ENCODE peak calls at places on chromosomes 12 and 14, in four cellular contexts. O, T, C and K are unnamed samples.

GRCh38 chr12:50764861-50765324 is 992 bp downstream of the ATF1 start:
- DNase-seq in O (peak), C (peak), T (no peak), K (no peak)

GRCh38 chr14:38389666-38390065 is 133.8 kb upstream of the CLEC14A start:
- DNase-seq in O (no peak), T (no peak), C (no peak), K (no peak)

GRCh38 chr12:29895966-29896365 is 112.2 kb upstream of the TMTC1 start:
- DNase-seq in T (no peak), C (no peak), O (no peak), K (no peak)

GRCh38 chr12:1972856-1973317 is 31.4 kb downstream of the DCP1B start:
- DNase-seq in T (no peak), C (no peak), O (no peak), K (no peak)

GRCh38 chr12:63915105-63915830 is 70.8 kb downstream of the SRGAP1 start:
- DNase-seq in C (no peak), O (no peak), T (no peak), K (peak)

GRCh38 chr14:48936352-48936751 is 649.8 kb downstream of the RPS29 start:
- DNase-seq in O (no peak), T (no peak), C (no peak), K (no peak)

GRCh38 chr12:75196408-75196807 is 13.2 kb downstream of the KCNC2 start:
- DNase-seq in T (no peak), O (no peak), C (no peak), K (no peak)

GRCh38 chr12:21169878-21170472 is 39.0 kb downstream of the SLCO1B1 start:
- DNase-seq in T (no peak), O (peak), C (peak), K (peak)

GRCh38 chr12:45299132-45299692 is 83.3 kb downstream of the ANO6 start:
- DNase-seq in T (no peak), O (peak), C (no peak), K (no peak)

GRCh38 chr12:108375986-108376663 is 37.0 kb upstream of the CMKLR1 start:
- DNase-seq in T (no peak), C (no peak), O (no peak), K (no peak)

DNA sequence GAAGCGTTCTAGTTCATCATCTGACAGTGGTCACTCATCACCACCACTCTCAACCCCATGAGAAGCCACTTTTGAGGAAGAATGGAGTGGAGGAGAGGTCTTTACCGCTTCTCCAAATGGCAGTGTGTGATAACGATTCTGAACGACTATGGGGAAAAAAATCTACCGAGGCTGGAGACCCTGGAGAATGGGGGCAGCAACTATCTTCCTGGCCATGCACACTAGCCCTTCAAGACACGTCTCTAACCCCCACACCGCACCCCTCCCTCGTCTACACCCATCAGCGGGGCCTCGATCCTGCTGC is 365 bp downstream of the ING4 start:
- DNase-seq in O (peak), T (no peak), C (no peak), K (peak)
- TF ChIP-seq TARDBP in O (no peak), T (no peak), C (no peak), K (no peak)

DNA sequence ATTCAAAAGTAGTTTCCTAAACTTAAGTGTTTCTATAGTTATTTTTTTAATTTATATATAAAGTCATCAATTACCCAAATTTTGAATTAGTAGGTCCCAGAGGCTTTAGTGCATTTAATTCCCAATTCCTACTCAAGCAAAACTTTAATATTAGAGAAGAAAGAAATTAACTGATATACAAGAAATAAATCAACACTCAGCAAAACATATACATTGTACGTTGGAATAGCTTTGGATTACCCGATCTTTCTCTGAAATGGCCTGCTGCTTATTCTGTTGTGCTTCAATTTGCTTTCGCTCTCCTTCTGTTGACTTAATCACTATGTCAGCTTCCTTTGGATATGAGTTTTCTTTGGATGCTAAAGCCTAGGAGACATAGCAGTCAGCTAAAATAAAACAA is 18.2 kb downstream of the RPAP3 start:
- DNase-seq in C (no peak), T (no peak), O (no peak), K (no peak)
- TF ChIP-seq FOXK2 in C (no peak), T (no peak), O (no peak), K (no peak)

GRCh38 chr14:99781091-99781490 is 12.1 kb upstream of the EML1 start:
- DNase-seq in T (no peak), O (no peak), C (no peak), K (no peak)
- TF ChIP-seq SP1 in T (no peak), O (no peak), C (no peak), K (no peak)

GRCh38 chr12:120584343-120585149 is 3.3 kb upstream of the POP5 start:
- DNase-seq in T (no peak), C (no peak), O (peak), K (peak)

GRCh38 chr12:120580787-120581723 is at the start of gene POP5:
- DNase-seq in C (peak), O (peak), T (peak), K (peak)

GRCh38 chr12:120586216-120586615 is 5.0 kb upstream of the POP5 start:
- DNase-seq in T (no peak), C (no peak), O (no peak), K (no peak)

GRCh38 chr12:120581998-120582397 is 796 bp upstream of the POP5 start:
- DNase-seq in O (peak), T (no peak), C (no peak), K (no peak)

DNA sequence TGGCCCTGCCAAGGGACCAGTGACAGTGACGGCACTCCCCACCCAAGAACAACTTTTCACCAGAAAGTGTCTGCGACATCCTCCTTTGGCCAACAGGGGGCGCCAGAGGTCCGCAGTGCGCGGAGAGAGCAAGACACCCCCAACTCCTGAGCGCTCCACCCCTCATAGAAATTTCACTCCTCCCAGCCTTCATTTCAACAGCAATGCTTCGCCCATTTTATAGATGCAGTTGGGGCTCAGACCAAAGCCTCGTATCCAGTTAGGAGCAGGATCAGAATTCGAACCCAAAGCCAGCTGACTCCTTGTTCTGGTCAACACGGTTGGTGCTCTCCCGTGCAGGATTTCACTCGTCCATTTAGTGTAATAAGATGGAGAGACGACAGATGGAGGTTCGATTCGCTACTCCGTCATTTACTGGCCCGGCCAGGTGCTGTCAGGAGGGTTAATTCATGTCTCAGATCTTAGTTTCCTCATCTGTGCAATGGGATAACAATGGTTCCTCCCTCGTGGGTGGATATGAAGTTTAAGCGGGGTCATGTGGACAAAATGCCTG is 2.4 kb upstream of the POP5 start:
- DNase-seq in C (peak), T (no peak), O (peak), K (peak)
- TF ChIP-seq TARDBP in C (no peak), T (no peak), O (no peak), K (no peak)

GRCh38 chr14:69716483-69717187 is 50.3 kb upstream of the SRSF5 start:
- DNase-seq in O (no peak), C (no peak), T (no peak), K (no peak)
- TF ChIP-seq FOXK2 in O (no peak), C (no peak), T (no peak), K (no peak)

DNA sequence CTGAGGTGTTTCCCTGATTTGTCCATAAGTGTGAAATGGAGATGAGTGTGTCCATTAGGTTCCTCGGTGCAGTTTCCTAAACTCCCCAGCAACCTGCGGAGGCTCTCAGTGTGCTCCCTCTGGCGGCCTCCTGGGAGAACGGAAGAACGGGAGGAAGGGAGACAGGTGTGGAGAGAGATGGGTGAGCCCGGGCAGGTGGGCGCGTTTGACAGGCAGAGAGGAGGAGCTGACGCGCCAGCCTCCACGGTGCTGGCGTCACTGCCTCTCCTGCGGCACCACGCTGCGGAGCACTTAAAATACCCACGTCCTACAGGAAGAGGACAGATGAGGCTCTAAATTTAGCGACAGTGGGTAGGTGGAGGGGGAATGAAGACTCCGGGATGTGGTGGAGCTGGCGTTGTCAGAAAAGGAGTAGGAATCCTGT is 26.8 kb upstream of the PEX5 start:
- DNase-seq in T (no peak), O (peak), C (peak), K (peak)
- TF ChIP-seq SP1 in T (no peak), O (no peak), C (no peak), K (no peak)

GRCh38 chr14:99468081-99468480 is 12.6 kb downstream of the SETD3 start:
- DNase-seq in C (no peak), O (no peak), T (no peak), K (no peak)

GRCh38 chr14:99465288-99465687 is 15.4 kb downstream of the SETD3 start:
- DNase-seq in C (no peak), T (no peak), O (no peak), K (no peak)

GRCh38 chr14:99467338-99468075 is 13.2 kb downstream of the SETD3 start:
- DNase-seq in C (no peak), T (no peak), O (no peak), K (no peak)

GRCh38 chr14:99468836-99469592 is 11.6 kb downstream of the SETD3 start:
- DNase-seq in T (no peak), O (no peak), C (no peak), K (no peak)

GRCh38 chr14:99466719-99467118 is 13.9 kb downstream of the SETD3 start:
- DNase-seq in O (no peak), T (no peak), C (no peak), K (no peak)
- TF ChIP-seq TARDBP in O (no peak), T (no peak), C (no peak), K (no peak)

GRCh38 chr12:62778187-62778586 is 156.8 kb downstream of the PPM1H start:
- DNase-seq in O (no peak), T (no peak), C (no peak), K (no peak)

GRCh38 chr12:62779488-62779887 is 155.5 kb downstream of the PPM1H start:
- DNase-seq in O (no peak), T (no peak), C (peak), K (no peak)

GRCh38 chr12:62774794-62775193 is 160.2 kb downstream of the PPM1H start:
- DNase-seq in O (no peak), C (no peak), T (no peak), K (no peak)

GRCh38 chr12:62776997-62777396 is 158.0 kb downstream of the PPM1H start:
- DNase-seq in C (no peak), T (no peak), O (no peak), K (no peak)

GRCh38 chr12:62776575-62776974 is 158.4 kb downstream of the PPM1H start:
- DNase-seq in C (no peak), T (no peak), O (no peak), K (no peak)
- TF ChIP-seq FOXK2 in C (no peak), T (no peak), O (no peak), K (no peak)

DNA sequence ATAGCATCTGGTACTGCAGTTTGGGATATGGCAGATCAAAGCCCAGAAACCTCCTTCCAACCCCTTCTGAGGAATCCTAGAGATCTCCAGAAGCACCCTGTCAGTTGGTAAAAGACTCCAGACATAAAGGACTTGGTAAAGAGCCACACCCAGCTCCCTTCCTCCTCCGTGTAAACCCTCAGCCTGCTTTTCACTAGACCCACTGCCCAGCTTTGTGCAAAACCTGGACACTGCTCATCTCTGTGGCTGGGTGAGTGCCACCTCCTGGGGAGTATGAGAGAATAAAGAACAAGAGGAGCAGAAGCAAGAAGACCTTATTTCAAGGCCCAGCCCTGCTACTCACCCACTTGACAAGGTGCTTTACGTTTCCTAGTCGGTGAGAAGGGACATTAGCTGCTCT is 33.0 kb downstream of the ANO2 start:
- DNase-seq in O (no peak), C (no peak), T (no peak), K (no peak)
- TF ChIP-seq SP1 in O (no peak), C (no peak), T (no peak), K (no peak)